ENCODE peak calls at places on chromosomes 12 and 14, in five cellular contexts. One of them, this sample, is unnamed.
A peak's percentile ranks its signal among the peaks of the same experiment; 100 is the strongest.

GRCh38 chr12:6956332-6956727 is 5.2 kb downstream of the PTPN6 start:
- DNase-seq in Panc1: no peak
- DNase-seq in sigmoid colon: peak; percentile 64
- DNase-seq in spleen: peak; percentile 88
- DNase-seq in HCT116: no peak
- DNase-seq in this sample: no peak

GRCh38 chr12:49942921-49943662 is 7.4 kb upstream of the AQP2 start:
- DNase-seq in spleen: peak; percentile 55
- DNase-seq in sigmoid colon: no peak
- DNase-seq in Panc1: no peak
- DNase-seq in HCT116: no peak
- DNase-seq in this sample: no peak

GRCh38 chr12:32353540-32353939 is 45.8 kb upstream of the FGD4 start:
- DNase-seq in spleen: no peak
- DNase-seq in Panc1: no peak
- DNase-seq in sigmoid colon: no peak
- DNase-seq in HCT116: no peak
- DNase-seq in this sample: no peak

GRCh38 chr14:100698719-100699448 is 27.8 kb upstream of the DLK1 start:
- DNase-seq in sigmoid colon: no peak
- DNase-seq in HCT116: no peak
- DNase-seq in spleen: no peak
- DNase-seq in Panc1: no peak
- DNase-seq in this sample: no peak

GRCh38 chr12:29562167-29562776 is 64.8 kb upstream of the OVCH1 start:
- DNase-seq in sigmoid colon: peak; percentile 74
- DNase-seq in spleen: no peak
- DNase-seq in HCT116: no peak
- DNase-seq in Panc1: no peak
- DNase-seq in this sample: no peak

GRCh38 chr12:124625867-124626675 is 58.7 kb upstream of the NCOR2 start:
- DNase-seq in Panc1: no peak
- DNase-seq in spleen: peak; percentile 85
- DNase-seq in sigmoid colon: peak; percentile 92
- DNase-seq in HCT116: no peak
- DNase-seq in this sample: peak; percentile 94

GRCh38 chr12:97169922-97170321 is 262.9 kb downstream of the NEDD1 start:
- DNase-seq in Panc1: no peak
- DNase-seq in spleen: no peak
- DNase-seq in HCT116: no peak
- DNase-seq in sigmoid colon: no peak
- DNase-seq in this sample: no peak

GRCh38 chr14:92694807-92695206 is 53.6 kb downstream of the LGMN start:
- DNase-seq in Panc1: no peak
- DNase-seq in sigmoid colon: no peak
- DNase-seq in spleen: peak; percentile 72
- DNase-seq in HCT116: no peak
- DNase-seq in this sample: no peak

GRCh38 chr14:24178399-24179178 is 6.7 kb downstream of the REC8 start:
- DNase-seq in sigmoid colon: no peak
- DNase-seq in spleen: peak; percentile 29
- DNase-seq in Panc1: no peak
- DNase-seq in HCT116: no peak
- DNase-seq in this sample: no peak

GRCh38 chr12:34625116-34625515 is 602.8 kb downstream of the ALG10 start:
- DNase-seq in sigmoid colon: no peak
- DNase-seq in HCT116: peak; percentile 7
- DNase-seq in spleen: no peak
- DNase-seq in Panc1: peak; percentile 25
- DNase-seq in this sample: no peak

GRCh38 chr14:22185191-22185590 is 403.8 kb downstream of the DAD1 start:
- DNase-seq in HCT116: no peak
- DNase-seq in spleen: no peak
- DNase-seq in sigmoid colon: no peak
- DNase-seq in Panc1: no peak
- DNase-seq in this sample: no peak

GRCh38 chr12:56957229-56958052 is at the start of gene RDH16:
- DNase-seq in sigmoid colon: no peak
- DNase-seq in Panc1: no peak
- DNase-seq in HCT116: no peak
- DNase-seq in spleen: no peak
- DNase-seq in this sample: peak; percentile 70

GRCh38 chr14:102085503-102085902 is 1.3 kb downstream of the HSP90AA1 start:
- DNase-seq in spleen: peak; percentile 56
- DNase-seq in Panc1: no peak
- DNase-seq in sigmoid colon: no peak
- DNase-seq in HCT116: no peak
- DNase-seq in this sample: peak; percentile 83

GRCh38 chr12:77625441-77625840 is 205.3 kb upstream of the NAV3 start:
- DNase-seq in sigmoid colon: no peak
- DNase-seq in HCT116: no peak
- DNase-seq in spleen: no peak
- DNase-seq in Panc1: peak; percentile 43
- DNase-seq in this sample: no peak

GRCh38 chr14:50452285-50452684 is 55.6 kb upstream of the CDKL1 start:
- DNase-seq in spleen: no peak
- DNase-seq in Panc1: no peak
- DNase-seq in HCT116: no peak
- DNase-seq in sigmoid colon: no peak
- DNase-seq in this sample: no peak

GRCh38 chr14:75879031-75879430 is 102.8 kb downstream of the TGFB3 start:
- DNase-seq in Panc1: no peak
- DNase-seq in HCT116: no peak
- DNase-seq in spleen: no peak
- DNase-seq in sigmoid colon: no peak
- DNase-seq in this sample: no peak

GRCh38 chr14:105980224-105980623 is 453.8 kb downstream of the TMEM121 start:
- DNase-seq in Panc1: no peak
- DNase-seq in HCT116: no peak
- DNase-seq in spleen: no peak
- DNase-seq in sigmoid colon: no peak
- DNase-seq in this sample: no peak

GRCh38 chr12:78194448-78194847 is 363.8 kb downstream of the NAV3 start:
- DNase-seq in spleen: no peak
- DNase-seq in sigmoid colon: no peak
- DNase-seq in HCT116: no peak
- DNase-seq in Panc1: no peak
- DNase-seq in this sample: no peak

GRCh38 chr14:101535232-101535631 is 26.1 kb upstream of the DIO3 start:
- DNase-seq in spleen: no peak
- DNase-seq in Panc1: no peak
- DNase-seq in sigmoid colon: no peak
- DNase-seq in HCT116: no peak
- DNase-seq in this sample: no peak

GRCh38 chr14:89349196-89350008 is 67.6 kb downstream of the FOXN3 start:
- DNase-seq in HCT116: no peak
- DNase-seq in spleen: no peak
- DNase-seq in Panc1: no peak
- DNase-seq in sigmoid colon: peak; percentile 81
- DNase-seq in this sample: no peak

GRCh38 chr14:103697601-103698379 is 17.5 kb downstream of the XRCC3 start:
- DNase-seq in Panc1: no peak
- DNase-seq in sigmoid colon: no peak
- DNase-seq in HCT116: no peak
- DNase-seq in spleen: peak; percentile 68
- DNase-seq in this sample: no peak
- TF ChIP-seq POLR2AphosphoS5 in Panc1: no peak
- TF ChIP-seq POLR2AphosphoS5 in sigmoid colon: no peak
- TF ChIP-seq POLR2AphosphoS5 in HCT116: peak; percentile 6
- TF ChIP-seq POLR2AphosphoS5 in spleen: peak; percentile 22
- TF ChIP-seq POLR2AphosphoS5 in this sample: no peak

GRCh38 chr12:100554608-100555077 is 18.8 kb upstream of the GAS2L3 start:
- DNase-seq in HCT116: peak; percentile 86
- DNase-seq in Panc1: peak; percentile 58
- DNase-seq in spleen: no peak
- DNase-seq in sigmoid colon: no peak
- DNase-seq in this sample: no peak
- TF ChIP-seq CTCF in HCT116: peak; percentile 83
- TF ChIP-seq CTCF in Panc1: peak; percentile 85
- TF ChIP-seq CTCF in spleen: peak; percentile 78
- TF ChIP-seq CTCF in sigmoid colon: peak; percentile 86
- TF ChIP-seq CTCF in this sample: peak; percentile 54

GRCh38 chr14:90608925-90609324 is 207.3 kb downstream of the TTC7B start:
- DNase-seq in HCT116: no peak
- DNase-seq in spleen: no peak
- DNase-seq in sigmoid colon: peak; percentile 58
- DNase-seq in Panc1: no peak
- DNase-seq in this sample: no peak

GRCh38 chr14:90611936-90612335 is 204.3 kb downstream of the TTC7B start:
- DNase-seq in sigmoid colon: no peak
- DNase-seq in spleen: no peak
- DNase-seq in HCT116: no peak
- DNase-seq in Panc1: no peak
- DNase-seq in this sample: no peak

GRCh38 chr14:90611501-90611900 is 204.7 kb downstream of the TTC7B start:
- DNase-seq in HCT116: no peak
- DNase-seq in Panc1: no peak
- DNase-seq in spleen: no peak
- DNase-seq in sigmoid colon: peak; percentile 51
- DNase-seq in this sample: no peak

GRCh38 chr14:90609376-90609775 is 206.9 kb downstream of the TTC7B start:
- DNase-seq in HCT116: no peak
- DNase-seq in Panc1: no peak
- DNase-seq in sigmoid colon: peak; percentile 84
- DNase-seq in spleen: no peak
- DNase-seq in this sample: no peak

GRCh38 chr14:90610641-90611040 is 205.6 kb downstream of the TTC7B start:
- DNase-seq in HCT116: no peak
- DNase-seq in Panc1: no peak
- DNase-seq in spleen: no peak
- DNase-seq in sigmoid colon: peak; percentile 34
- DNase-seq in this sample: no peak
- H3K9me3 ChIP-seq in HCT116: no peaks in the 10 kb centered on the region
- H3K9me3 ChIP-seq in Panc1: no peaks in the 10 kb centered on the region
- H3K9me3 ChIP-seq in spleen: no peaks in the 10 kb centered on the region
- H3K9me3 ChIP-seq in sigmoid colon: no peaks in the 10 kb centered on the region
- H3K9me3 ChIP-seq in this sample: no peaks in the 10 kb centered on the region

GRCh38 chr14:59481407-59482119 is 2.6 kb downstream of the L3HYPDH start:
- DNase-seq in HCT116: no peak
- DNase-seq in Panc1: no peak
- DNase-seq in spleen: no peak
- DNase-seq in sigmoid colon: no peak
- DNase-seq in this sample: no peak

GRCh38 chr14:59483360-59483759 is 848 bp downstream of the L3HYPDH start:
- DNase-seq in sigmoid colon: no peak
- DNase-seq in HCT116: peak; percentile 2
- DNase-seq in spleen: no peak
- DNase-seq in Panc1: peak; percentile 1
- DNase-seq in this sample: no peak

GRCh38 chr14:59482120-59482434 is 2.1 kb downstream of the L3HYPDH start:
- DNase-seq in Panc1: peak; percentile 25
- DNase-seq in sigmoid colon: no peak
- DNase-seq in spleen: no peak
- DNase-seq in HCT116: no peak
- DNase-seq in this sample: no peak

GRCh38 chr14:59483819-59484610 is at the start of the genes JKAMP and L3HYPDH:
- DNase-seq in HCT116: peak; percentile 90
- DNase-seq in Panc1: peak; percentile 73
- DNase-seq in spleen: peak; percentile 100
- DNase-seq in sigmoid colon: peak; percentile 98
- DNase-seq in this sample: no peak

DNA sequence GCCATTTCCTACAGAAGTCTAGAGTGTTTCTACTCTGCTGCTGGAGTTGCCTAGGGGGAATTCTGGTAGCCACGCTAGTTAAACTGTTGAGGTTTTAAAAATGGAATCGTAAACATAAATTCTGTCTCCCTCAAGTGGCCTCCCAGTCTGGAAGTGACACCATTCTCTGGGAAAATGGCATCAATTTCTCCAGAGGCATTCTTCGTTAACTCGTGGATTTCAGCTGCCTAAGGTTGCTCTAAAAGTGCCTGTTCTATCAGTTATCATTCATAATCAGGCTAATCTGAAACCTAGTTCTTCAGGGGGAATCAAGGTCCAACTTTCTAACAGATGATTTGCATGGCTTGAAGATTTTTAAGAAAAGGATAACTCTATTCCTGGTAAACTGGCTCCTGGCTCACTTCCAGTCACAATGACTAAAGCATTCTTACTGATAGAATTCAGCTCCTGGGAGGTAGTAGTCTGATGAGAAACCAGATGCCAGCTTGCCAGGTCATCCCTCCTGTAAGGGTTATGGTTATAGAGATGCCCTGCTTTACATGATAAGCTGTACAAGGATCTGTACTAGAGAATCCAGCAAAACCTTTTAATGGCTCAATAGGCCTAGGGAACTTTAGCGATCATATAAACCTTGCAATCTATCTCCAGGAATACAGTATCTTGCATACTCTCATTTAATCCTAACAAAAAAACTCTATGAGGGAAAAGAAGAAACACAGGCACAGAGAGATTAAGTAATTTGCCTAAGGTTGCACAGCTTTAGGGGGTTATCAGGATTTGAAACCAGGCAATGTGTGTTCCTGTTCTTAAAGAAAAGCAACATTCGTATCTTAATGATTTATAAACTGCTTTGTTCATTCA is 1.5 kb downstream of the L3HYPDH start:
- DNase-seq in Panc1: peak; percentile 56
- DNase-seq in sigmoid colon: no peak
- DNase-seq in spleen: no peak
- DNase-seq in HCT116: peak; percentile 60
- DNase-seq in this sample: no peak
- TF ChIP-seq POLR2AphosphoS5 in Panc1: no peak
- TF ChIP-seq POLR2AphosphoS5 in sigmoid colon: no peak
- TF ChIP-seq POLR2AphosphoS5 in spleen: no peak
- TF ChIP-seq POLR2AphosphoS5 in HCT116: peak; percentile 35
- TF ChIP-seq POLR2AphosphoS5 in this sample: no peak

DNA sequence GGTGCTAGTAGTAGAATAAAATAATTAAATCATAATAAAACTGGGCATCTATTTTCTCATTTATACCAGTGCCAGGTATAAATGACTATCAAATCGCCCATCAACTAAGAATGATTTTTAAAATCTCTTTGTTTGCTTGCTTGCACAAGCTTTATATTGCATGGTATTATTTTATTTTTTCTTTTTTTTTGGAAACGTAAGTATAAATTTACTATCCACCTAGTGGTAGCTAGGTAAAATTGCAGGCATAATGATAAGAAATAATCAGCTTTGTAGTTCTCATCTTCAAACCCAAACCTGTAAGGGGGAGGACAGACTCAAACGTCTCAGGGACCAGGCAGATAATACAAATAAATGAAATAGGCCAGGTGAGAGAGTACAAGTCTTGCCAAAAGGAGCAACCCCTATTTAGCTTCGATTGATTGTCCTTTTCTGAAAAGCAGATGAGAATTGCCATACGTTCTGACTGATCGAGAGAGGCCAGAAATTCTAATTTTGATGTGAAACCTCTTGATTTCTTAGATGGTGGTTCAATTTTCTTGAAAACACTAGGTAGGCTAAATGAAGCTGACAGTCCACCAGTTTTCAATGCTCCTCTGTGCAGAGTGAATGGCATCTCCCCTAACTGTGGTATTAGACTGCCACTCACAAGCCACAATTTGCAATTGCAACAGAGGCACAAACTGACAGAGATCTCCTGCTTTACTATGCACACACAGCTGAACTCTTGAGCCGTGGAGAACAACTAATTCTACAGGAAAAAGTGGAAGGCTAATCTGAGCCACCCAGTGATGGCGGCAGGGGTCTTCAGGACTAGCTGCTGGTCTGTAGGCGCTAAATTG is 189.3 kb downstream of the DACT1 start:
- DNase-seq in spleen: no peak
- DNase-seq in HCT116: no peak
- DNase-seq in Panc1: no peak
- DNase-seq in sigmoid colon: no peak
- DNase-seq in this sample: no peak
- TF ChIP-seq CTCF in spleen: no peak
- TF ChIP-seq CTCF in HCT116: peak; percentile 36
- TF ChIP-seq CTCF in Panc1: peak; percentile 36
- TF ChIP-seq CTCF in sigmoid colon: no peak
- TF ChIP-seq CTCF in this sample: no peak

GRCh38 chr12:1904875-1905274 is 13.6 kb downstream of the CACNA2D4 start:
- DNase-seq in sigmoid colon: no peak
- DNase-seq in spleen: no peak
- DNase-seq in HCT116: no peak
- DNase-seq in Panc1: no peak
- DNase-seq in this sample: no peak
- H3K9me3 ChIP-seq in sigmoid colon: peaks cover 14% of the 10 kb centered on the region
- H3K9me3 ChIP-seq in spleen: peaks cover 54% of the 10 kb centered on the region
- H3K9me3 ChIP-seq in HCT116: peaks cover 15% of the 10 kb centered on the region
- H3K9me3 ChIP-seq in Panc1: peaks cover 4% of the 10 kb centered on the region
- H3K9me3 ChIP-seq in this sample: no peaks in the 10 kb centered on the region

This sample was measured in vagina.